ENCODE peak calls at places on chromosomes 1 and 21, in ten cellular contexts. K is keratinocyte; L is substantia nigra; Y is AML-193; R is left cardiac atrium; U is KG1; O is CD4-positive, CD25-positive, alpha-beta regulatory T cell; B is CD8-positive, alpha-beta T cell; S is lower lobe of right lung; E is effector memory CD8-positive, alpha-beta T cell. G is an unnamed sample.

GRCh38 chr1:47810964-47811650 is 186.1 kb downstream of the TRABD2B start:
- DNase-seq in S (no peak), Y (no peak), O (no peak), L (no peak), K (no peak), R (no peak), B (no peak), E (no peak), U (no peak), G (no peak)

GRCh38 chr1:27416387-27417111 is 24.1 kb downstream of the GPR3 start:
- DNase-seq in S (no peak), R (no peak), O (no peak), E (peak; percentile 56), L (no peak), B (no peak), Y (peak; percentile 78), U (peak; percentile 11), K (peak; percentile 61), G (peak; percentile 25)

GRCh38 chr1:22975694-22976093 is 3.0 kb upstream of the LACTBL1 start:
- DNase-seq in B (no peak), E (no peak), S (no peak), K (no peak), R (no peak), U (no peak), L (no peak), Y (no peak), O (no peak), G (no peak)

GRCh38 chr1:84370831-84371394 is 27.4 kb upstream of the DNASE2B start:
- DNase-seq in U (no peak), L (no peak), R (no peak), K (no peak), E (no peak), Y (no peak), O (no peak), B (no peak), S (no peak), G (no peak)

GRCh38 chr1:15296602-15297321 is 49.7 kb downstream of the FHAD1 start:
- DNase-seq in K (no peak), B (no peak), S (no peak), L (no peak), O (no peak), U (no peak), E (no peak), R (no peak), Y (no peak), G (peak; percentile 58)

GRCh38 chr1:179794669-179795068 is 51.6 kb downstream of the FAM163A start:
- DNase-seq in K (no peak), O (no peak), U (no peak), L (no peak), R (no peak), S (no peak), Y (peak; percentile 5), E (no peak), B (no peak), G (no peak)

GRCh38 chr1:53625049-53625448 is 113.9 kb downstream of the GLIS1 start:
- DNase-seq in E (no peak), L (no peak), S (peak; percentile 14), O (no peak), Y (no peak), K (no peak), B (no peak), R (peak; percentile 48), U (no peak), G (no peak)

GRCh38 chr21:43778469-43779335 is 2.6 kb upstream of the CSTB start:
- DNase-seq in U (no peak), E (no peak), B (no peak), K (no peak), L (no peak), O (no peak), Y (no peak), S (no peak), R (no peak), G (peak; percentile 51)

GRCh38 chr21:34336756-34337391 is 26.9 kb upstream of the KCNE2 start:
- DNase-seq in O (no peak), U (no peak), E (no peak), Y (no peak), B (no peak), S (no peak), K (no peak), L (no peak), R (no peak), G (no peak)

GRCh38 chr1:19179597-19180271 is 30.3 kb downstream of the UBR4 start:
- DNase-seq in L (no peak), Y (peak; percentile 8), E (no peak), K (no peak), B (no peak), O (no peak), R (no peak), S (no peak), U (no peak), G (no peak)

GRCh38 chr1:170670751-170671628 is 7.1 kb downstream of the PRRX1 start:
- DNase-seq in U (no peak), R (peak; percentile 59), K (no peak), B (no peak), S (peak; percentile 58), E (no peak), L (peak; percentile 66), Y (no peak), O (no peak), G (peak; percentile 13)

GRCh38 chr1:65440915-65441314 is 20.4 kb downstream of the LEPR start:
- DNase-seq in Y (no peak), E (no peak), L (no peak), O (no peak), U (no peak), R (no peak), B (no peak), S (no peak), K (no peak), G (no peak)

GRCh38 chr1:116185161-116185701 is 74.0 kb downstream of the MAB21L3 start:
- DNase-seq in K (no peak), U (no peak), L (no peak), Y (no peak), S (no peak), O (no peak), E (no peak), R (no peak), B (no peak), G (no peak)

GRCh38 chr1:19608232-19608631 is 35.9 kb upstream of the NBL1 start:
- DNase-seq in R (no peak), L (no peak), Y (no peak), U (no peak), B (no peak), E (no peak), K (no peak), S (no peak), O (no peak), G (no peak)

GRCh38 chr1:168939131-168939946 is 167.2 kb upstream of the ATP1B1 start:
- DNase-seq in K (no peak), Y (no peak), U (no peak), L (no peak), R (no peak), B (no peak), S (no peak), E (no peak), O (no peak), G (no peak)

GRCh38 chr1:19400189-19400588 is 85.2 kb downstream of the CAPZB start:
- DNase-seq in Y (no peak), R (no peak), B (no peak), U (no peak), E (no peak), L (no peak), O (no peak), K (no peak), S (no peak), G (no peak)

GRCh38 chr1:242224426-242224825 is 225.5 kb upstream of the MAP1LC3C start:
- DNase-seq in B (no peak), U (no peak), S (no peak), O (no peak), L (no peak), K (no peak), E (no peak), Y (no peak), R (no peak), G (no peak)

GRCh38 chr1:19921310-19921709 is 2.1 kb downstream of the PLA2G2E start:
- DNase-seq in O (no peak), Y (no peak), E (no peak), K (no peak), L (no peak), S (no peak), R (no peak), B (no peak), U (no peak), G (no peak)

GRCh38 chr1:36653850-36654249 is 171.1 kb upstream of the CSF3R start:
- DNase-seq in O (no peak), B (no peak), L (peak; percentile 86), U (no peak), S (no peak), R (no peak), Y (no peak), K (no peak), E (no peak), G (no peak)

GRCh38 chr1:85605519-85606413 is 25.2 kb downstream of the CCN1 start:
- DNase-seq in O (no peak), E (no peak), U (no peak), Y (no peak), L (no peak), K (no peak), S (no peak), R (no peak), B (no peak), G (no peak)

GRCh38 chr21:34037446-34037845 is 35.9 kb upstream of the MRPS6 start:
- DNase-seq in B (no peak), R (no peak), O (no peak), K (no peak), U (no peak), L (no peak), E (no peak), Y (no peak), S (no peak), G (no peak)

GRCh38 chr1:222844108-222844779 is 29.4 kb downstream of the DISP1 start:
- DNase-seq in L (no peak), Y (no peak), U (no peak), E (no peak), S (no peak), R (no peak), O (no peak), K (no peak), B (no peak), G (no peak)

GRCh38 chr21:17679002-17679600 is 66.4 kb upstream of the BTG3 start:
- DNase-seq in Y (peak; percentile 56), R (no peak), S (no peak), K (peak; percentile 48), L (peak; percentile 11), B (no peak), O (peak; percentile 8), U (no peak), E (peak; percentile 14), G (no peak)

GRCh38 chr1:115331531-115332331 is 6.3 kb downstream of the NGF start:
- DNase-seq in S (no peak), E (no peak), L (no peak), K (no peak), B (no peak), R (no peak), O (no peak), U (no peak), Y (no peak), G (no peak)

GRCh38 chr1:222555992-222556615 is 8.2 kb upstream of the HHIPL2 start:
- DNase-seq in R (no peak), E (no peak), S (no peak), O (no peak), L (no peak), K (no peak), U (no peak), B (no peak), Y (no peak), G (no peak)

GRCh38 chr21:15761508-15762100 is 31.8 kb downstream of the USP25 start:
- DNase-seq in E (no peak), O (no peak), R (no peak), B (no peak), K (no peak), U (no peak), Y (no peak), S (no peak), L (no peak), G (no peak)

G was measured in T-helper 1 cell.